ENCODE peak calls at places on chromosomes 6 and 20, in eight cellular contexts. One of them, this sample, is unnamed.

GRCh38 chr6:41581381-41581991 is 35.3 kb downstream of the FOXP4 start:
- DNase-seq in right cardiac atrium: peak; percentile 71
- DNase-seq in NCI-H1105: no peak
- DNase-seq in fibroblast of lung: peak; percentile 80
- DNase-seq in choroid plexus epithelial cell: peak; percentile 89
- DNase-seq in ovary: no peak
- DNase-seq in Kasumi-1: no peak
- DNase-seq in activated CD4-positive, alpha-beta T cell treated with anti-CD3 and anti-CD28 coated beads, Interleukin-2, amount 50 U/mL, for 1 hour: no peak
- DNase-seq in this sample: no peak

GRCh38 chr6:169424821-169425240 is 171.2 kb upstream of the THBS2 start:
- DNase-seq in activated CD4-positive, alpha-beta T cell treated with anti-CD3 and anti-CD28 coated beads, Interleukin-2, amount 50 U/mL, for 1 hour: no peak
- DNase-seq in Kasumi-1: no peak
- DNase-seq in right cardiac atrium: peak; percentile 58
- DNase-seq in ovary: peak; percentile 78
- DNase-seq in fibroblast of lung: peak; percentile 66
- DNase-seq in NCI-H1105: no peak
- DNase-seq in choroid plexus epithelial cell: peak; percentile 60
- DNase-seq in this sample: peak; percentile 18

GRCh38 chr6:166351715-166352285 is 9.5 kb upstream of the SFT2D1 start:
- DNase-seq in activated CD4-positive, alpha-beta T cell treated with anti-CD3 and anti-CD28 coated beads, Interleukin-2, amount 50 U/mL, for 1 hour: no peak
- DNase-seq in NCI-H1105: peak; percentile 96
- DNase-seq in choroid plexus epithelial cell: peak; percentile 55
- DNase-seq in right cardiac atrium: peak; percentile 47
- DNase-seq in Kasumi-1: peak; percentile 75
- DNase-seq in ovary: no peak
- DNase-seq in fibroblast of lung: no peak
- DNase-seq in this sample: peak; percentile 9

GRCh38 chr20:23235173-23236027 is 115.2 kb upstream of the NXT1 start:
- DNase-seq in Kasumi-1: peak; percentile 70
- DNase-seq in activated CD4-positive, alpha-beta T cell treated with anti-CD3 and anti-CD28 coated beads, Interleukin-2, amount 50 U/mL, for 1 hour: no peak
- DNase-seq in fibroblast of lung: peak; percentile 87
- DNase-seq in choroid plexus epithelial cell: peak; percentile 88
- DNase-seq in right cardiac atrium: peak; percentile 89
- DNase-seq in ovary: peak; percentile 83
- DNase-seq in NCI-H1105: no peak
- DNase-seq in this sample: peak; percentile 50

GRCh38 chr6:83057705-83058321 is 7.8 kb downstream of the UBE3D start:
- DNase-seq in right cardiac atrium: no peak
- DNase-seq in Kasumi-1: peak; percentile 58
- DNase-seq in NCI-H1105: peak; percentile 58
- DNase-seq in ovary: no peak
- DNase-seq in activated CD4-positive, alpha-beta T cell treated with anti-CD3 and anti-CD28 coated beads, Interleukin-2, amount 50 U/mL, for 1 hour: peak; percentile 16
- DNase-seq in choroid plexus epithelial cell: peak; percentile 75
- DNase-seq in fibroblast of lung: peak; percentile 55
- DNase-seq in this sample: no peak

GRCh38 chr6:109282732-109283131 is 99.5 kb downstream of the CD164 start:
- DNase-seq in activated CD4-positive, alpha-beta T cell treated with anti-CD3 and anti-CD28 coated beads, Interleukin-2, amount 50 U/mL, for 1 hour: no peak
- DNase-seq in fibroblast of lung: no peak
- DNase-seq in Kasumi-1: peak; percentile 26
- DNase-seq in right cardiac atrium: no peak
- DNase-seq in ovary: no peak
- DNase-seq in NCI-H1105: no peak
- DNase-seq in choroid plexus epithelial cell: no peak
- DNase-seq in this sample: no peak

GRCh38 chr20:20849126-20849525 is 136.7 kb upstream of the RALGAPA2 start:
- DNase-seq in ovary: no peak
- DNase-seq in fibroblast of lung: no peak
- DNase-seq in activated CD4-positive, alpha-beta T cell treated with anti-CD3 and anti-CD28 coated beads, Interleukin-2, amount 50 U/mL, for 1 hour: no peak
- DNase-seq in Kasumi-1: no peak
- DNase-seq in choroid plexus epithelial cell: no peak
- DNase-seq in right cardiac atrium: no peak
- DNase-seq in NCI-H1105: no peak
- DNase-seq in this sample: no peak

GRCh38 chr6:139679516-139680179 is 305.2 kb upstream of the CITED2 start:
- DNase-seq in right cardiac atrium: no peak
- DNase-seq in fibroblast of lung: peak; percentile 50
- DNase-seq in ovary: no peak
- DNase-seq in activated CD4-positive, alpha-beta T cell treated with anti-CD3 and anti-CD28 coated beads, Interleukin-2, amount 50 U/mL, for 1 hour: no peak
- DNase-seq in Kasumi-1: no peak
- DNase-seq in NCI-H1105: no peak
- DNase-seq in choroid plexus epithelial cell: peak; percentile 84
- DNase-seq in this sample: no peak

GRCh38 chr6:117960906-117961700 is 54.0 kb downstream of the SLC35F1 start:
- DNase-seq in NCI-H1105: no peak
- DNase-seq in choroid plexus epithelial cell: no peak
- DNase-seq in ovary: no peak
- DNase-seq in right cardiac atrium: no peak
- DNase-seq in activated CD4-positive, alpha-beta T cell treated with anti-CD3 and anti-CD28 coated beads, Interleukin-2, amount 50 U/mL, for 1 hour: no peak
- DNase-seq in Kasumi-1: no peak
- DNase-seq in fibroblast of lung: no peak
- DNase-seq in this sample: no peak

GRCh38 chr6:16731503-16732018 is 29.7 kb downstream of the ATXN1 start:
- DNase-seq in fibroblast of lung: no peak
- DNase-seq in right cardiac atrium: no peak
- DNase-seq in NCI-H1105: no peak
- DNase-seq in activated CD4-positive, alpha-beta T cell treated with anti-CD3 and anti-CD28 coated beads, Interleukin-2, amount 50 U/mL, for 1 hour: no peak
- DNase-seq in ovary: no peak
- DNase-seq in Kasumi-1: no peak
- DNase-seq in choroid plexus epithelial cell: no peak
- DNase-seq in this sample: no peak

GRCh38 chr6:158634695-158635426 is 9.7 kb downstream of the DYNLT1 start:
- DNase-seq in Kasumi-1: no peak
- DNase-seq in right cardiac atrium: no peak
- DNase-seq in activated CD4-positive, alpha-beta T cell treated with anti-CD3 and anti-CD28 coated beads, Interleukin-2, amount 50 U/mL, for 1 hour: no peak
- DNase-seq in fibroblast of lung: no peak
- DNase-seq in ovary: no peak
- DNase-seq in NCI-H1105: no peak
- DNase-seq in choroid plexus epithelial cell: no peak
- DNase-seq in this sample: no peak

GRCh38 chr20:32648761-32649615 is 24.8 kb downstream of the C20orf203 start:
- DNase-seq in right cardiac atrium: no peak
- DNase-seq in choroid plexus epithelial cell: peak; percentile 72
- DNase-seq in activated CD4-positive, alpha-beta T cell treated with anti-CD3 and anti-CD28 coated beads, Interleukin-2, amount 50 U/mL, for 1 hour: no peak
- DNase-seq in ovary: no peak
- DNase-seq in NCI-H1105: no peak
- DNase-seq in Kasumi-1: no peak
- DNase-seq in fibroblast of lung: no peak
- DNase-seq in this sample: no peak

GRCh38 chr20:51609251-51609650 is 66.7 kb upstream of the NFATC2 start:
- DNase-seq in NCI-H1105: no peak
- DNase-seq in choroid plexus epithelial cell: no peak
- DNase-seq in fibroblast of lung: no peak
- DNase-seq in ovary: no peak
- DNase-seq in activated CD4-positive, alpha-beta T cell treated with anti-CD3 and anti-CD28 coated beads, Interleukin-2, amount 50 U/mL, for 1 hour: no peak
- DNase-seq in right cardiac atrium: no peak
- DNase-seq in Kasumi-1: no peak
- DNase-seq in this sample: no peak

GRCh38 chr6:101281266-101281665 is 112.2 kb upstream of the GRIK2 start:
- DNase-seq in activated CD4-positive, alpha-beta T cell treated with anti-CD3 and anti-CD28 coated beads, Interleukin-2, amount 50 U/mL, for 1 hour: no peak
- DNase-seq in NCI-H1105: no peak
- DNase-seq in fibroblast of lung: no peak
- DNase-seq in Kasumi-1: no peak
- DNase-seq in ovary: no peak
- DNase-seq in choroid plexus epithelial cell: no peak
- DNase-seq in right cardiac atrium: no peak
- DNase-seq in this sample: no peak

This sample was measured in NCI-H2029 treated with DMSO at 0.1 percent for 48 hours.